ENCODE peak calls at places on chromosome 7, in eight cellular contexts. One of them, this sample, is unnamed.

GRCh38 chr7:114930107-114930521 is 8.2 kb downstream of the MDFIC start:
- DNase-seq in ovary: no peak
- DNase-seq in sigmoid colon: no peak
- DNase-seq in SK-N-SH: no peak
- DNase-seq in K562: no peak
- DNase-seq in transverse colon: no peak
- DNase-seq in A549: no peak
- DNase-seq in HepG2: no peak
- DNase-seq in this sample: no peak

GRCh38 chr7:5755704-5756131 is 25.7 kb downstream of the RNF216 start:
- DNase-seq in A549: no peak
- DNase-seq in ovary: no peak
- DNase-seq in SK-N-SH: no peak
- DNase-seq in K562: peak
- DNase-seq in HepG2: no peak
- DNase-seq in transverse colon: no peak
- DNase-seq in sigmoid colon: no peak
- DNase-seq in this sample: no peak

GRCh38 chr7:157019718-157020451 is 9.4 kb upstream of the MNX1 start:
- DNase-seq in A549: no peak
- DNase-seq in sigmoid colon: no peak
- DNase-seq in transverse colon: no peak
- DNase-seq in HepG2: no peak
- DNase-seq in K562: no peak
- DNase-seq in SK-N-SH: peak
- DNase-seq in ovary: no peak
- DNase-seq in this sample: peak

GRCh38 chr7:20514364-20514763 is 101.1 kb upstream of the ABCB5 start:
- DNase-seq in transverse colon: no peak
- DNase-seq in HepG2: no peak
- DNase-seq in A549: no peak
- DNase-seq in K562: peak
- DNase-seq in ovary: no peak
- DNase-seq in SK-N-SH: peak
- DNase-seq in sigmoid colon: peak
- DNase-seq in this sample: no peak

GRCh38 chr7:1650363-1651030 is 19.6 kb upstream of the ELFN1 start:
- DNase-seq in SK-N-SH: peak
- DNase-seq in ovary: no peak
- DNase-seq in transverse colon: no peak
- DNase-seq in sigmoid colon: no peak
- DNase-seq in A549: no peak
- DNase-seq in HepG2: no peak
- DNase-seq in K562: no peak
- DNase-seq in this sample: no peak

GRCh38 chr7:30659312-30659711 is 22.9 kb downstream of the CRHR2 start:
- DNase-seq in K562: no peak
- DNase-seq in HepG2: no peak
- DNase-seq in A549: no peak
- DNase-seq in ovary: no peak
- DNase-seq in SK-N-SH: no peak
- DNase-seq in transverse colon: no peak
- DNase-seq in sigmoid colon: peak
- DNase-seq in this sample: no peak

GRCh38 chr7:7321681-7322080 is 139.3 kb downstream of the C1GALT1 start:
- DNase-seq in sigmoid colon: no peak
- DNase-seq in transverse colon: peak
- DNase-seq in SK-N-SH: no peak
- DNase-seq in ovary: no peak
- DNase-seq in HepG2: peak
- DNase-seq in A549: no peak
- DNase-seq in K562: no peak
- DNase-seq in this sample: no peak

GRCh38 chr7:86282014-86282682 is 361.6 kb upstream of the GRM3 start:
- DNase-seq in transverse colon: no peak
- DNase-seq in A549: no peak
- DNase-seq in HepG2: no peak
- DNase-seq in K562: no peak
- DNase-seq in ovary: no peak
- DNase-seq in sigmoid colon: peak
- DNase-seq in SK-N-SH: peak
- DNase-seq in this sample: peak

GRCh38 chr7:142733271-142733670 is 16.0 kb upstream of the PRSS1 start:
- DNase-seq in transverse colon: no peak
- DNase-seq in A549: no peak
- DNase-seq in K562: no peak
- DNase-seq in SK-N-SH: no peak
- DNase-seq in sigmoid colon: no peak
- DNase-seq in HepG2: no peak
- DNase-seq in ovary: no peak
- DNase-seq in this sample: no peak

GRCh38 chr7:134016223-134016941 is 110.8 kb upstream of the LRGUK start:
- DNase-seq in HepG2: peak
- DNase-seq in ovary: peak
- DNase-seq in K562: peak
- DNase-seq in sigmoid colon: no peak
- DNase-seq in SK-N-SH: peak
- DNase-seq in A549: peak
- DNase-seq in transverse colon: peak
- DNase-seq in this sample: no peak

GRCh38 chr7:158864833-158865232 is 8.5 kb downstream of the DYNC2I1 start:
- DNase-seq in A549: no peak
- DNase-seq in SK-N-SH: no peak
- DNase-seq in sigmoid colon: peak
- DNase-seq in transverse colon: no peak
- DNase-seq in K562: no peak
- DNase-seq in ovary: no peak
- DNase-seq in HepG2: no peak
- DNase-seq in this sample: no peak
- TF ChIP-seq CTCF in A549: no peak
- TF ChIP-seq CTCF in SK-N-SH: no peak
- TF ChIP-seq CTCF in sigmoid colon: no peak
- TF ChIP-seq CTCF in transverse colon: no peak
- TF ChIP-seq CTCF in K562: no peak
- TF ChIP-seq CTCF in ovary: no peak
- TF ChIP-seq CTCF in HepG2: no peak
- TF ChIP-seq CTCF in this sample: no peak

GRCh38 chr7:73526892-73527821 is 5.1 kb upstream of the BAZ1B start:
- DNase-seq in transverse colon: no peak
- DNase-seq in ovary: no peak
- DNase-seq in sigmoid colon: no peak
- DNase-seq in HepG2: no peak
- DNase-seq in K562: peak
- DNase-seq in SK-N-SH: peak
- DNase-seq in A549: no peak
- DNase-seq in this sample: no peak
- TF ChIP-seq EP300 in transverse colon: no peak
- TF ChIP-seq EP300 in ovary: no peak
- TF ChIP-seq EP300 in sigmoid colon: no peak
- TF ChIP-seq EP300 in HepG2: no peak
- TF ChIP-seq EP300 in K562: no peak
- TF ChIP-seq EP300 in SK-N-SH: no peak
- TF ChIP-seq EP300 in A549: no peak
- TF ChIP-seq EP300 in this sample: no peak

GRCh38 chr7:74093671-74094223 is 10.1 kb downstream of the LIMK1 start:
- DNase-seq in transverse colon: no peak
- DNase-seq in HepG2: no peak
- DNase-seq in A549: no peak
- DNase-seq in ovary: peak
- DNase-seq in sigmoid colon: peak
- DNase-seq in SK-N-SH: peak
- DNase-seq in K562: no peak
- DNase-seq in this sample: peak
- H3K4me3 ChIP-seq in transverse colon: peak
- H3K4me3 ChIP-seq in HepG2: no peak
- H3K4me3 ChIP-seq in A549: no peak
- H3K4me3 ChIP-seq in ovary: no peak
- H3K4me3 ChIP-seq in sigmoid colon: peak
- H3K4me3 ChIP-seq in SK-N-SH: peak
- H3K4me3 ChIP-seq in K562: no peak
- H3K4me3 ChIP-seq in this sample: peak

DNA sequence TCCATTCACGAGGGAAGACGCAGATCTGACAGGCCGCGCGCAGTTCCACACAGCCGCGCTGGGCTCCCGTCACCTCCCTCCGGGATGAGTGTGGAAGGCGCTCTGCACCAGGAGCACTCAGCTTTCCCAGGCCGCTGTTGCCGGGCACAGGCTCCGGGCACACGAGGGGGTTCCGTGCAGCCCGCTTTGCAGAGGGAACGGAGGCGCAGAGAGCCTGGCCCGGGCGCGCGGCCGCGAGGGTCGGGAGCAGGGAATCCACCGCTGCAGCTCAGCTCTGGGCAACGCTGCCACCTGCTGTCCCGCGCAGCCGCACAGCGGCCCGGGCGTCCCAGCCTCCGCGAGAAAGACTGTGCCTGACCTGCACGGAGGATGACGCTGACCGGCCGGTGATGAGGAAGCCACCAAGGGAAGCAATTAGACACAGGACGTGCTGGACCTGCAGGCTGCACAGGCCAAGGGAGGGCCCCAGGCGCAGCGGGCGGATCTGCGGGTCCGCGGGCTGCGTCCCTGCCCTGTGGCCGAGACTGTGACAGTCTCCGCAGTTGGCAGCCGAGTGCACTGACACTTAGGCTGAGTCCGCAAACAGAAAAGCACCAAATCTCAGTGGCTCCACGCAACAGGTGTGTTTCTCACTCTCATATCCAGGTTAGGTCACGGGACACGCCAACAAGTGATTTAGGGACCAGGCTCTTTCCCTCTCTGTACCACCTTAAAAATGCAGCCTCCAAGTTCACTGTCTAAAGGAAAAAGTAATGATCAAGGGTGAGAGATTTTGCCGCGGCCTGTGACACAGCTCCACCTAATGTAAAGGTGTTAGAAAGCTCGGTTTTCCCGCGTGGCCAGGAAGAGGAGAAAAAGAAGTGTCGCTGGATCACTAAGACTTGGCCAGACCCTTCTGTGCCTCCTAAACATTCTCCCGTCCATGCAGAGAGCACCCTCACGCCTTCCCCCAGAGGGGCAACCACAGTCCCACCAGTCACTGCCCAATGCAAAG is 94.5 kb downstream of the SEC61G start:
- DNase-seq in SK-N-SH: peak
- DNase-seq in A549: peak
- DNase-seq in K562: peak
- DNase-seq in sigmoid colon: no peak
- DNase-seq in HepG2: peak
- DNase-seq in ovary: no peak
- DNase-seq in transverse colon: peak
- DNase-seq in this sample: no peak
- TF ChIP-seq CTCF in SK-N-SH: peak
- TF ChIP-seq CTCF in A549: peak
- TF ChIP-seq CTCF in K562: peak
- TF ChIP-seq CTCF in sigmoid colon: peak
- TF ChIP-seq CTCF in HepG2: peak
- TF ChIP-seq CTCF in ovary: peak
- TF ChIP-seq CTCF in transverse colon: peak
- TF ChIP-seq CTCF in this sample: no peak

GRCh38 chr7:137774793-137775201 is 72.0 kb downstream of the DGKI start:
- DNase-seq in K562: no peak
- DNase-seq in SK-N-SH: no peak
- DNase-seq in sigmoid colon: no peak
- DNase-seq in transverse colon: no peak
- DNase-seq in ovary: no peak
- DNase-seq in HepG2: no peak
- DNase-seq in A549: no peak
- DNase-seq in this sample: no peak

GRCh38 chr7:137772221-137772620 is 74.6 kb downstream of the DGKI start:
- DNase-seq in A549: no peak
- DNase-seq in HepG2: no peak
- DNase-seq in SK-N-SH: no peak
- DNase-seq in sigmoid colon: no peak
- DNase-seq in K562: no peak
- DNase-seq in ovary: no peak
- DNase-seq in transverse colon: no peak
- DNase-seq in this sample: no peak

GRCh38 chr7:137771679-137772078 is 75.1 kb downstream of the DGKI start:
- DNase-seq in SK-N-SH: no peak
- DNase-seq in sigmoid colon: no peak
- DNase-seq in K562: no peak
- DNase-seq in HepG2: no peak
- DNase-seq in transverse colon: no peak
- DNase-seq in ovary: no peak
- DNase-seq in A549: no peak
- DNase-seq in this sample: no peak

GRCh38 chr7:137771273-137771672 is 75.5 kb downstream of the DGKI start:
- DNase-seq in transverse colon: no peak
- DNase-seq in K562: no peak
- DNase-seq in ovary: no peak
- DNase-seq in SK-N-SH: no peak
- DNase-seq in A549: no peak
- DNase-seq in sigmoid colon: no peak
- DNase-seq in HepG2: no peak
- DNase-seq in this sample: no peak

GRCh38 chr7:137772748-137773147 is 74.0 kb downstream of the DGKI start:
- DNase-seq in HepG2: no peak
- DNase-seq in transverse colon: no peak
- DNase-seq in A549: no peak
- DNase-seq in SK-N-SH: no peak
- DNase-seq in K562: no peak
- DNase-seq in sigmoid colon: no peak
- DNase-seq in ovary: no peak
- DNase-seq in this sample: no peak
- TF ChIP-seq EP300 in HepG2: no peak
- TF ChIP-seq EP300 in transverse colon: no peak
- TF ChIP-seq EP300 in A549: no peak
- TF ChIP-seq EP300 in SK-N-SH: peak
- TF ChIP-seq EP300 in K562: no peak
- TF ChIP-seq EP300 in sigmoid colon: no peak
- TF ChIP-seq EP300 in ovary: no peak
- TF ChIP-seq EP300 in this sample: no peak

DNA sequence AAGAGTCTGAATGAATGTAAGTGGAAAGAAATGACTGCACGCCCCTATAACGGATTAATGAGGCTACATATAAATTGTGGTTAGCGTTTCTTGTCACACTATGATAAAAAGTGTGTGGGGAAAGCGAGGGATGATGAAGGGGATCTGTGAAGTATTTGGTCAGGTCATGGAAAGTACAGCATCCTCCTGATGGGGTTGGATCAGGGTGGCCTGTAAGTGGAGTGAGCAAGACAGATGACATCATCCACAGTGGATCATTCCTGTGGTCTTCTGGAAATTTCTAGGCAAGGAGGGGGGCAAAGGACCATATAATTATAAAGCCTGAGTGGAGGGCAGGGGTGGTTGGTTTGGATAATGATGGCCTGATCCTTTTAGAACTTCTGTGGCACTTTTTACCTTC is 606.0 kb downstream of the INHBA start:
- DNase-seq in transverse colon: no peak
- DNase-seq in HepG2: no peak
- DNase-seq in ovary: no peak
- DNase-seq in sigmoid colon: no peak
- DNase-seq in K562: no peak
- DNase-seq in A549: no peak
- DNase-seq in SK-N-SH: no peak
- DNase-seq in this sample: no peak
- H3K4me3 ChIP-seq in transverse colon: no peak
- H3K4me3 ChIP-seq in HepG2: no peak
- H3K4me3 ChIP-seq in ovary: no peak
- H3K4me3 ChIP-seq in sigmoid colon: no peak
- H3K4me3 ChIP-seq in K562: no peak
- H3K4me3 ChIP-seq in A549: no peak
- H3K4me3 ChIP-seq in SK-N-SH: no peak
- H3K4me3 ChIP-seq in this sample: no peak

This sample was measured in suprapubic skin.